ENCODE peak calls at places on chromosomes 7 and 10, in nine cellular contexts. U is cardiac muscle cell, T is fibroblast of lung, L is body of pancreas, C is neural progenitor cell, H is transverse colon, P is heart right ventricle, A is psoas muscle, X is ascending aorta. J is an unnamed sample.

GRCh38 chr10:30857803-30858202 is 173.9 kb downstream of the ZNF438 start:
- DNase-seq in U (peak), T (peak), L (peak), C (no peak), H (peak), P (peak), A (peak), X (peak), J (no peak)

GRCh38 chr10:99366666-99367065 is 37.5 kb downstream of the CNNM1 start:
- DNase-seq in U (no peak), T (no peak), L (no peak), C (no peak), H (no peak), P (no peak), A (no peak), X (no peak), J (no peak)

GRCh38 chr10:17138450-17139062 is 8.9 kb upstream of the CUBN start:
- DNase-seq in U (no peak), T (peak), L (no peak), C (no peak), H (no peak), P (no peak), A (no peak), X (no peak), J (no peak)

GRCh38 chr7:135877799-135878198 is 99.4 kb downstream of the MTPN start:
- DNase-seq in U (peak), T (peak), L (no peak), C (no peak), H (no peak), P (no peak), A (no peak), X (no peak), J (no peak)

GRCh38 chr7:19327011-19327410 is 181.8 kb upstream of the FERD3L start:
- DNase-seq in U (peak), T (peak), L (no peak), C (no peak), H (no peak), P (peak), A (no peak), X (no peak), J (no peak)

GRCh38 chr10:63634488-63635090 is 113.4 kb downstream of the REEP3 start:
- DNase-seq in U (no peak), T (no peak), L (no peak), C (no peak), H (no peak), P (no peak), A (no peak), X (no peak), J (no peak)

GRCh38 chr10:114714281-114714741 is 56.2 kb upstream of the ABLIM1 start:
- DNase-seq in U (peak), T (peak), L (no peak), C (no peak), H (peak), P (peak), A (no peak), X (no peak), J (no peak)

GRCh38 chr10:6148908-6149307 is 53.8 kb upstream of the PFKFB3 start:
- DNase-seq in U (no peak), T (no peak), L (no peak), C (no peak), H (no peak), P (no peak), A (no peak), X (no peak), J (no peak)

GRCh38 chr10:71842856-71843530 is 8.1 kb downstream of the PSAP start:
- DNase-seq in U (no peak), T (no peak), L (peak), C (no peak), H (no peak), P (no peak), A (no peak), X (no peak), J (no peak)

GRCh38 chr7:86837235-86837634 is 193.5 kb downstream of the GRM3 start:
- DNase-seq in U (no peak), T (no peak), L (no peak), C (no peak), H (no peak), P (no peak), A (no peak), X (no peak), J (no peak)

GRCh38 chr10:117509573-117509972 is 33.0 kb upstream of the EMX2 start:
- DNase-seq in U (no peak), T (no peak), L (no peak), C (no peak), H (no peak), P (no peak), A (no peak), X (peak), J (no peak)

GRCh38 chr10:35192645-35193249 is 66.1 kb downstream of the CREM start:
- DNase-seq in U (peak), T (no peak), L (no peak), C (no peak), H (no peak), P (no peak), A (no peak), X (no peak), J (no peak)

GRCh38 chr10:90175161-90175681 is 473.8 kb downstream of the KIF20B start:
- DNase-seq in U (peak), T (peak), L (no peak), C (no peak), H (no peak), P (no peak), A (no peak), X (no peak), J (no peak)

GRCh38 chr10:5447611-5448071 is 35.3 kb downstream of the NET1 start:
- DNase-seq in U (no peak), T (no peak), L (no peak), C (peak), H (no peak), P (no peak), A (no peak), X (no peak), J (no peak)

GRCh38 chr10:110989016-110989415 is 69.6 kb downstream of the SHOC2 start:
- DNase-seq in U (no peak), T (peak), L (no peak), C (no peak), H (no peak), P (no peak), A (no peak), X (no peak), J (no peak)

GRCh38 chr7:111560773-111561658 is 1.3 kb downstream of the IMMP2L start:
- DNase-seq in U (peak), T (peak), L (peak), C (peak), H (no peak), P (no peak), A (no peak), X (no peak), J (no peak)

GRCh38 chr7:132367007-132367406 is 209.3 kb downstream of the PLXNA4 start:
- DNase-seq in U (no peak), T (no peak), L (no peak), C (no peak), H (no peak), P (no peak), A (no peak), X (no peak), J (no peak)

GRCh38 chr7:6423942-6424701 is 23.6 kb downstream of the DAGLB start:
- DNase-seq in U (no peak), T (no peak), L (no peak), C (no peak), H (peak), P (peak), A (peak), X (no peak), J (no peak)

GRCh38 chr10:43691503-43691902 is 42.8 kb upstream of the ZNF32 start:
- DNase-seq in U (peak), T (peak), L (no peak), C (no peak), H (no peak), P (no peak), A (no peak), X (peak), J (no peak)

GRCh38 chr10:11687779-11688447 is 54.3 kb upstream of the ECHDC3 start:
- DNase-seq in U (no peak), T (no peak), L (peak), C (no peak), H (peak), P (no peak), A (no peak), X (no peak), J (no peak)

GRCh38 chr7:5850944-5851343 is 29.7 kb upstream of the OCM start:
- DNase-seq in U (no peak), T (no peak), L (no peak), C (no peak), H (no peak), P (no peak), A (no peak), X (no peak), J (no peak)

GRCh38 chr10:70776455-70777005 is 8.6 kb downstream of the TBATA start:
- DNase-seq in U (no peak), T (no peak), L (no peak), C (no peak), H (no peak), P (no peak), A (no peak), X (peak), J (no peak)

GRCh38 chr10:4816966-4817365 is 9.0 kb upstream of the AKR1E2 start:
- DNase-seq in U (no peak), T (no peak), L (no peak), C (no peak), H (no peak), P (no peak), A (no peak), X (no peak), J (no peak)

GRCh38 chr10:58436071-58436470 is 50.9 kb downstream of the TFAM start:
- DNase-seq in U (peak), T (no peak), L (no peak), C (no peak), H (no peak), P (no peak), A (no peak), X (no peak), J (no peak)

GRCh38 chr7:27179503-27180430 is 5.3 kb downstream of the HOXA11 start:
- DNase-seq in U (peak), T (peak), L (peak), C (peak), H (peak), P (no peak), A (peak), X (peak), J (no peak)

GRCh38 chr10:86400705-86401587 is 34.4 kb upstream of the GRID1 start:
- DNase-seq in U (peak), T (no peak), L (peak), C (peak), H (peak), P (no peak), A (peak), X (peak), J (no peak)

GRCh38 chr10:12768156-12768731 is 233.3 kb downstream of the CCDC3 start:
- DNase-seq in U (peak), T (no peak), L (no peak), C (peak), H (no peak), P (no peak), A (no peak), X (no peak), J (no peak)

GRCh38 chr7:158033196-158033595 is 554.4 kb downstream of the PTPRN2 start:
- DNase-seq in U (no peak), T (no peak), L (no peak), C (no peak), H (no peak), P (no peak), A (no peak), X (no peak), J (no peak)

GRCh38 chr10:86401588-86402282 is 35.1 kb upstream of the GRID1 start:
- DNase-seq in U (peak), T (no peak), L (peak), C (peak), H (peak), P (no peak), A (peak), X (peak), J (no peak)

GRCh38 chr7:6258440-6259182 is 13.8 kb downstream of the CYTH3 start:
- DNase-seq in U (peak), T (peak), L (no peak), C (no peak), H (no peak), P (no peak), A (no peak), X (no peak), J (no peak)

GRCh38 chr7:89926721-89927120 is 227.5 kb upstream of the STEAP1 start:
- DNase-seq in U (no peak), T (no peak), L (no peak), C (no peak), H (no peak), P (no peak), A (no peak), X (no peak), J (no peak)

GRCh38 chr10:95566121-95566520 is 5.0 kb upstream of the SORBS1 start:
- DNase-seq in U (no peak), T (no peak), L (no peak), C (no peak), H (no peak), P (no peak), A (no peak), X (no peak), J (no peak)

GRCh38 chr7:80499350-80499955 is 12.4 kb downstream of the GNAT3 start:
- DNase-seq in U (peak), T (peak), L (peak), C (no peak), H (no peak), P (peak), A (peak), X (no peak), J (no peak)

GRCh38 chr10:44998146-44998631 is 2.5 kb upstream of the ZNF22 start:
- DNase-seq in U (peak), T (peak), L (no peak), C (no peak), H (no peak), P (no peak), A (no peak), X (no peak), J (no peak)

GRCh38 chr7:41538810-41539724 is 163.8 kb downstream of the INHBA start:
- DNase-seq in U (peak), T (peak), L (no peak), C (no peak), H (no peak), P (no peak), A (no peak), X (no peak), J (no peak)

DNA sequence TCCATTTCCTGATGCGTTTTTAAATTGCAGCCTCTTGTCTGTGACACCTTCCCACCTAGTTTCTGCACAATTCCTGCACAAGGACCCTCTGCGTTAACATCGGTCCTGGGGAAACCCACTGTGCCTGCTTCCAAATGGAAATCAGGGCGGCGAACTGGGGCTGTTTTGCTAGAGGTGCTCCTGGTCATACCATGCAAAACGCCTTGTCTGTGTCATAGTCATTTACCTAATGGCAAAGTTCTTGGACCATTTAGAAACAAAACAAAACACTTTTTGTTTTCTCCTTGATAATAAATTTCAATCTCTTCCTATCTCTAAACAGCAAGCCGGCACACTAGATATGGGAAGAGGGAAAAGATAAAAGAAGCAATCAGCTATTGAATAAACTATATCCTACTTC is 206.9 kb upstream of the KLF14 start:
- DNase-seq in U (no peak), T (peak), L (peak), C (no peak), H (no peak), P (no peak), A (no peak), X (no peak), J (no peak)
- H3K27ac ChIP-seq in U (no peak), T (peak), L (peak), C (no peak), H (peak), P (peak), A (peak), X (peak), J (no peak)

GRCh38 chr7:22295402-22296264 is 61.3 kb downstream of the RAPGEF5 start:
- DNase-seq in U (peak), T (peak), L (no peak), C (peak), H (no peak), P (no peak), A (no peak), X (no peak), J (no peak)
- TF ChIP-seq CTCF in U (no peak), T (peak), L (no peak), C (peak), H (no peak), P (peak), A (peak), X (no peak), J (no peak)

GRCh38 chr7:2530076-2530967 is 10.7 kb downstream of the LFNG start:
- DNase-seq in U (no peak), T (no peak), L (peak), C (peak), H (peak), P (no peak), A (peak), X (no peak), J (no peak)

GRCh38 chr7:2526659-2527504 is 7.3 kb downstream of the LFNG start:
- DNase-seq in U (no peak), T (no peak), L (peak), C (no peak), H (peak), P (no peak), A (peak), X (no peak), J (no peak)

GRCh38 chr7:2527505-2528464 is 8.2 kb downstream of the LFNG start:
- DNase-seq in U (peak), T (peak), L (peak), C (no peak), H (peak), P (no peak), A (peak), X (no peak), J (no peak)

GRCh38 chr7:2529161-2530075 is 9.8 kb downstream of the LFNG start:
- DNase-seq in U (peak), T (peak), L (peak), C (no peak), H (peak), P (peak), A (peak), X (peak), J (no peak)

GRCh38 chr7:2528481-2529095 is 9.0 kb downstream of the LFNG start:
- DNase-seq in U (no peak), T (no peak), L (no peak), C (no peak), H (no peak), P (no peak), A (peak), X (no peak), J (no peak)
- H3K27ac ChIP-seq in U (no peak), T (no peak), L (peak), C (no peak), H (peak), P (peak), A (no peak), X (peak), J (no peak)

GRCh38 chr7:106980358-106980685 is 64.2 kb upstream of the PRKAR2B start:
- DNase-seq in U (no peak), T (no peak), L (no peak), C (no peak), H (no peak), P (no peak), A (no peak), X (no peak), J (no peak)

GRCh38 chr7:106984034-106984433 is 60.5 kb upstream of the PRKAR2B start:
- DNase-seq in U (no peak), T (no peak), L (no peak), C (no peak), H (no peak), P (no peak), A (no peak), X (no peak), J (no peak)

GRCh38 chr7:106979551-106980357 is 64.8 kb upstream of the PRKAR2B start:
- DNase-seq in U (peak), T (no peak), L (no peak), C (peak), H (no peak), P (peak), A (no peak), X (no peak), J (no peak)

GRCh38 chr7:106982415-106982814 is 62.1 kb upstream of the PRKAR2B start:
- DNase-seq in U (no peak), T (no peak), L (peak), C (no peak), H (no peak), P (no peak), A (no peak), X (no peak), J (no peak)

GRCh38 chr7:106978425-106979386 is 65.8 kb upstream of the PRKAR2B start:
- DNase-seq in U (peak), T (no peak), L (no peak), C (no peak), H (no peak), P (no peak), A (no peak), X (no peak), J (no peak)
- TF ChIP-seq CTCF in U (peak), T (peak), L (no peak), C (peak), H (no peak), P (peak), A (no peak), X (no peak), J (no peak)

GRCh38 chr7:125357681-125358440 is 428.2 kb upstream of the POT1 start:
- DNase-seq in U (no peak), T (no peak), L (no peak), C (no peak), H (no peak), P (no peak), A (no peak), X (no peak), J (no peak)
- H3K27ac ChIP-seq in U (no peak), T (no peak), L (no peak), C (no peak), H (no peak), P (no peak), A (no peak), X (no peak), J (no peak)

DNA sequence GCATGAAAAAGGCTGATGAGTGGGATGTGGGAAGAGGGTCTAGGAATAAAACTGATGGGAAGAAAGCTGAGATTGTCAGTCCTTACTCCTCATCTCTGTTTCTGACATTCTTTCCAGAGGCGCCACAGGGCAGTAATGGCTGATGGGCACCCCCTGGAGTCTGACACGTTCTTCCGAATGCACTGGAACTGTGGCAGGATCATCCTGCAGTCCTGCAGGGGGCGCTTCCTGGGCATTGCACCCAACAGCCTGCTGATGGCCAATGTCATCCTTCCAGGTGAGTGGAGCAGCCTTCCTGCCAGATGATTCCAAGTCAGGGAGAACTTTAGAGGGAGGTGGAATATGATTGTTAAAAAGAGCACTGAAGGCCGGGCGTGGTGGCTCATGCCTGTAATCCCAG is 4.8 kb downstream of the FSCN3 start:
- DNase-seq in U (peak), T (no peak), L (no peak), C (peak), H (no peak), P (no peak), A (no peak), X (no peak), J (no peak)
- TF ChIP-seq CTCF in U (peak), T (no peak), L (peak), C (peak), H (no peak), P (no peak), A (peak), X (no peak), J (no peak)

GRCh38 chr10:88158506-88159123 is 295.2 kb downstream of the PTEN start:
- DNase-seq in U (no peak), T (peak), L (no peak), C (no peak), H (no peak), P (no peak), A (no peak), X (no peak), J (no peak)
- H3K27ac ChIP-seq in U (no peak), T (peak), L (no peak), C (no peak), H (peak), P (peak), A (peak), X (peak), J (peak)

GRCh38 chr10:47354162-47354561 is 6.0 kb downstream of the RBP3 start:
- DNase-seq in U (peak), T (peak), L (no peak), C (no peak), H (no peak), P (no peak), A (no peak), X (no peak), J (no peak)
- TF ChIP-seq CTCF in U (peak), T (no peak), L (no peak), C (no peak), H (no peak), P (no peak), A (no peak), X (no peak), J (no peak)